ENCODE peak calls at places on chromosome 13, in five cellular contexts. L, C, V, Q and G are unnamed samples.

GRCh38 chr13:37492741-37493514 is 105.6 kb downstream of the POSTN start:
- DNase-seq in L (no peak), C (no peak), V (no peak), Q (no peak), G (no peak)

GRCh38 chr13:39451301-39451700 is 151.7 kb downstream of the LHFPL6 start:
- DNase-seq in L (no peak), C (peak; percentile 68), V (no peak), Q (no peak), G (no peak)

GRCh38 chr13:66222926-66223325 is 1007.2 kb downstream of the PCDH9 start:
- DNase-seq in L (no peak), C (peak; percentile 85), V (no peak), Q (no peak), G (no peak)

GRCh38 chr13:23928985-23929384 is 31.7 kb upstream of the C1QTNF9B start:
- DNase-seq in L (no peak), C (no peak), V (no peak), Q (no peak), G (no peak)

GRCh38 chr13:41956272-41956671 is 4.6 kb downstream of the VWA8 start:
- DNase-seq in L (no peak), C (no peak), V (no peak), Q (no peak), G (no peak)

GRCh38 chr13:101795460-101795859 is 343.0 kb downstream of the ITGBL1 start:
- DNase-seq in L (no peak), C (no peak), V (no peak), Q (no peak), G (no peak)

GRCh38 chr13:80840313-80840976 is 499.5 kb upstream of the SPRY2 start:
- DNase-seq in L (no peak), C (no peak), V (no peak), Q (no peak), G (no peak)

GRCh38 chr13:79937311-79938243 is 403.3 kb downstream of the SPRY2 start:
- DNase-seq in L (no peak), C (no peak), V (no peak), Q (no peak), G (no peak)

GRCh38 chr13:80251403-80251802 is 89.5 kb downstream of the SPRY2 start:
- DNase-seq in L (no peak), C (peak; percentile 37), V (no peak), Q (no peak), G (no peak)

GRCh38 chr13:30751183-30751933 is 16.0 kb downstream of the ALOX5AP start:
- DNase-seq in L (no peak), C (no peak), V (no peak), Q (no peak), G (no peak)

DNA sequence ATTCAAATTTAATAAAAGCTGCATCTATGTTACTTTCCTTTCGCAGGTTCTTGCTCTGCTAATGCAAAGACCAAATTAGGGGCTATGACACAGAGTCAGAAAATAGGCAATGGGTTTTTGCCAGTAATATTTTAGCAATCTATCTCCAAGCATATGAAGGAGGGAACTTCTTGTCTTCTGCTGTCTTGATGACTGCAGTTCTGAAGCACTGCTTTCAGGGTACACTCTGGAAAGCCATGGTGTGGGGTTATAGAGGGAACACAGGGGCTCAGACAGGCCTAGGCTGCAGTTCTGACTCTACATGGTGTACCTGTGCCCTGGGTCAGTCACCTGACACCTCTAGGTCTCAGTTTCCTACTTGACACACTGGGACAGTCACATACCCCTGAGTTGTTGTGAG is 263.4 kb downstream of the DNAJC15 start:
- DNase-seq in L (no peak), C (no peak), V (no peak), Q (no peak), G (no peak)
- TF ChIP-seq POLR2AphosphoS5 in L (no peak), C (no peak), V (no peak), Q (no peak), G (no peak)

GRCh38 chr13:49694446-49694845 is 3.2 kb upstream of the EBPL start:
- DNase-seq in L (no peak), C (no peak), V (no peak), Q (no peak), G (no peak)

GRCh38 chr13:49693877-49694276 is 2.6 kb upstream of the EBPL start:
- DNase-seq in L (no peak), C (no peak), V (no peak), Q (no peak), G (no peak)

GRCh38 chr13:49693191-49693733 is 2.0 kb upstream of the EBPL start:
- DNase-seq in L (no peak), C (no peak), V (no peak), Q (no peak), G (no peak)

GRCh38 chr13:49690990-49691886 is at the start of gene EBPL:
- DNase-seq in L (peak; percentile 93), C (peak; percentile 96), V (peak; percentile 99), Q (peak; percentile 96), G (peak; percentile 96)

DNA sequence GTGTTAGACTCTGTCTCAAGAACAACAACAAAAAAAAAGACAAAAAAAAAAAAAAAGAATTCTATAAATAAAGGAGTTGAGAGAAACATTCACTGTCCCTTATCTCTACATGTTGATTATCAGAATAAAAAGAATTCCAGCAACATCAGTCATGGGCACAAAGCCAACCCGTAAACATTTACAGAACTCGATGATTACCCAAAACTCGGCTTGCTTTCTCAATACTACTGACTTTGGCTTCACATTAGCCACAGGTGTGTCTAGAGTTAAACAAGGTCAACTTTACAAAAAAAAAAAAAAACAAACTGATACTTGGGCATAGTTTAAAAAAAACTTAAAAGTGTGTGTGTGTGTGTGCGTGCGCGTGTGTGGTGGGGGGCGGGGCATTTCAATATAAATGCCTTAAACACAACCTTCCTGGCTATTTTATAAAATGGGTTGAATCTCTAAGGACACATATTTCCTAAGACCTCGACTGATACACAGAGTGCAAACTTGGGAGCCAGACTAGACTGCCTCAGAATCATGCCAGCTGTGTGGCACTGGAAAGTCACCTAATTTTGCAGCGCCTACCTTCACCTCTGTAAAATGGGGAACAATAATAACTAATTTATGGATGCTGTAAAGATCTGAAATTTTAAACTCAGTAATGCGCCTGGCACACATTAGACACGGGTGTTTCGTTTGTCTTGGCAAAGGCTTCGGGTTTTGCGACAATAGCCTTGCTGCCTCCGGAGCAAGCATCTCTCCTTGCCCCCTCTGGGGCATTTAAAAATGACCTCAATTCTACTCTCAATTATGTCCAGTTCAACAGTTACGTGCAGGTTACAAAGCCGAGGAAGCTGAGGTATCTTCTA is 925 bp downstream of the EBPL start:
- DNase-seq in L (peak; percentile 19), C (peak; percentile 49), V (no peak), Q (no peak), G (peak; percentile 31)
- TF ChIP-seq POLR2AphosphoS5 in L (no peak), C (no peak), V (no peak), Q (no peak), G (no peak)

GRCh38 chr13:110262494-110262893 is 44.5 kb downstream of the COL4A1 start:
- DNase-seq in L (no peak), C (no peak), V (no peak), Q (no peak), G (no peak)
- TF ChIP-seq POLR2AphosphoS5 in L (no peak), C (no peak), V (no peak), Q (peak; percentile 7), G (no peak)

GRCh38 chr13:20706661-20707060 is 3.2 kb downstream of the IL17D start:
- DNase-seq in L (no peak), C (no peak), V (no peak), Q (no peak), G (no peak)

GRCh38 chr13:20702945-20703784 is at the start of gene IL17D:
- DNase-seq in L (peak; percentile 26), C (peak; percentile 21), V (peak; percentile 91), Q (no peak), G (peak; percentile 43)

GRCh38 chr13:20704459-20705069 is 1.1 kb downstream of the IL17D start:
- DNase-seq in L (no peak), C (no peak), V (no peak), Q (no peak), G (no peak)

GRCh38 chr13:20702530-20702929 is 969 bp upstream of the IL17D start:
- DNase-seq in L (no peak), C (no peak), V (no peak), Q (no peak), G (no peak)

DNA sequence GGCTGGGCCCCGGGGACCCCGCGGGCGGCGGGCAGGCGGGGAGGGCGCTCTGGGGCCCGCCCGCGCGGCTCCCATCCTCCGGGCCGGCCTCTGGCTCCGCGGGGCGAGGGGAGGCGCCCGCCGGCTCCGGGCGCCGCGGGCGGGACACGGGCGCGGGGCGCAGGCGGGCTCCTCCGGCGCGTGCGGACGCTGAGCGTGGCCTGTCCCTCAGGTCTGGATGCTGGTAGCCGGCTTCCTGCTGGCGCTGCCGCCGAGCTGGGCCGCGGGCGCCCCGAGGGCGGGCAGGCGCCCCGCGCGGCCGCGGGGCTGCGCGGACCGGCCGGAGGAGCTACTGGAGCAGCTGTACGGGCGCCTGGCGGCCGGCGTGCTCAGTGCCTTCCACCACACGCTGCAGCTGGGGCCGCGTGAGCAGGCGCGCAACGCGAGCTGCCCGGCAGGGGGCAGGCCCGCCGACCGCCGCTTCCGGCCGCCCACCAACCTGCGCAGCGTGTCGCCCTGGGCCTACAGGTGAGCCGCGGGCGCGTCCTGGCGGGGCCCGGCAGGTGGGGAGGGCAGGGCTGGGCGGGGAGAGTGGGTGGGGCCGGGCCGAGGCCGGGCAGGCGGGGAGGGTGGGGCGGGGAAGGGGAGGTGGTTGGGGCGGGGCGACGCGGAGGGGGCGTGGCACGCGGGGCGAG is 423 bp downstream of the IL17D start:
- DNase-seq in L (peak; percentile 86), C (peak; percentile 72), V (peak; percentile 97), Q (peak; percentile 88), G (peak; percentile 87)
- TF ChIP-seq POLR2AphosphoS5 in L (no peak), C (no peak), V (no peak), Q (no peak), G (no peak)

GRCh38 chr13:47826481-47826880 is 174.6 kb downstream of the SUCLA2 start:
- DNase-seq in L (no peak), C (no peak), V (no peak), Q (no peak), G (no peak)

GRCh38 chr13:47831265-47831664 is 169.8 kb downstream of the SUCLA2 start:
- DNase-seq in L (no peak), C (no peak), V (no peak), Q (no peak), G (no peak)

GRCh38 chr13:47835470-47836228 is 165.4 kb downstream of the SUCLA2 start:
- DNase-seq in L (no peak), C (no peak), V (no peak), Q (no peak), G (no peak)

GRCh38 chr13:47832458-47832972 is 168.6 kb downstream of the SUCLA2 start:
- DNase-seq in L (no peak), C (no peak), V (no peak), Q (no peak), G (no peak)

DNA sequence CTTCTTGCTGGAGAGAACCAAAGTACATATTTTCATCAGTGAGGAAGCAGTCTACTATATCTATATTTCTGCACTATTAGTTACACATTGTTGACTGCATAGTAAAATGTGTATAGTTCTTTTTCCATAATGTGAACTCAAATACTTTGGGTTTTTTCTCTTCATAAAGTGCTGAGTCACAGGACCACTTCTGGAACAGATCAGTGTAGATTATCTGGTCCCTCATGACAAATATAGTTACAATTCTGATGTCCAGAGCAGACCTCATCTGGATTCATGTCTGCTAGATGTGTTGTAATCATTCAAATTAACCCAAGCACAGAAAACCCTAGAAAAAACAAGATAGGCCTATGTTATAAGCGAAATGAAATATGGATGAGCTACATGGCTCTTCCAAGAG is 171.4 kb downstream of the SUCLA2 start:
- DNase-seq in L (no peak), C (no peak), V (no peak), Q (no peak), G (no peak)
- TF ChIP-seq POLR2AphosphoS5 in L (no peak), C (no peak), V (no peak), Q (no peak), G (no peak)

GRCh38 chr13:110399801-110400200 is 92.7 kb downstream of the COL4A2 start:
- DNase-seq in L (no peak), C (no peak), V (no peak), Q (no peak), G (no peak)
- TF ChIP-seq POLR2AphosphoS5 in L (no peak), C (no peak), V (no peak), Q (peak; percentile 40), G (no peak)